ENCODE peak calls at places on chromosomes 7 and 10, in eight cellular contexts. Z is NT2/D1, W is thoracic aorta, H is endothelial cell of umbilical vein, D is A549, E is left ventricle myocardium inferior, U is lower leg skin, B is upper lobe of right lung. S is an unnamed sample.

GRCh38 chr10:114593816-114594468 is 64.1 kb downstream of the ABLIM1 start:
- DNase-seq in E (no peak), W (no peak), Z (no peak), U (no peak), H (no peak), D (no peak), B (no peak), S (no peak)

GRCh38 chr7:142094861-142095260 is 16.7 kb upstream of the MGAM2 start:
- DNase-seq in Z (no peak), H (no peak), E (no peak), U (no peak), D (no peak), B (no peak), W (no peak), S (no peak)

GRCh38 chr7:55185941-55186609 is 167.3 kb downstream of the EGFR start:
- DNase-seq in Z (no peak), E (no peak), B (no peak), D (peak; percentile 92), H (peak; percentile 42), U (peak; percentile 54), W (no peak), S (peak; percentile 68)

GRCh38 chr7:35805876-35806275 is 5.0 kb downstream of the SEPTIN7 start:
- DNase-seq in B (no peak), U (peak; percentile 21), Z (no peak), D (no peak), H (no peak), W (no peak), E (no peak), S (no peak)

GRCh38 chr7:17532861-17533404 is 234.5 kb downstream of the AHR start:
- DNase-seq in B (no peak), H (no peak), Z (no peak), D (peak; percentile 18), U (no peak), W (no peak), E (no peak), S (peak; percentile 78)

GRCh38 chr7:33719059-33719581 is 186.2 kb upstream of the BMPER start:
- DNase-seq in Z (no peak), E (peak; percentile 67), U (no peak), B (no peak), W (peak; percentile 21), H (no peak), D (no peak), S (no peak)

GRCh38 chr10:51176976-51177690 is 102.8 kb downstream of the PRKG1 start:
- DNase-seq in H (no peak), B (no peak), U (no peak), W (no peak), D (no peak), E (no peak), Z (no peak), S (peak; percentile 42)

GRCh38 chr7:92319243-92319642 is 73.5 kb downstream of the ANKIB1 start:
- DNase-seq in H (no peak), U (no peak), B (no peak), W (no peak), Z (no peak), E (no peak), D (no peak), S (no peak)

GRCh38 chr10:63246361-63246760 is 113.2 kb downstream of the NRBF2 start:
- DNase-seq in Z (no peak), W (no peak), E (no peak), B (no peak), U (no peak), H (no peak), D (no peak), S (no peak)

GRCh38 chr10:70284542-70285150 is 842 bp upstream of the NPFFR1 start:
- DNase-seq in H (no peak), E (no peak), Z (no peak), W (no peak), D (no peak), B (no peak), U (no peak), S (no peak)
- H3K4me3 ChIP-seq in H (no peak overlapping the region), E (no peak overlapping the region), Z (no peak overlapping the region), W (no peak overlapping the region), D (no peak overlapping the region), B (no peak overlapping the region), U (no peak overlapping the region), S (no peak overlapping the region)

DNA sequence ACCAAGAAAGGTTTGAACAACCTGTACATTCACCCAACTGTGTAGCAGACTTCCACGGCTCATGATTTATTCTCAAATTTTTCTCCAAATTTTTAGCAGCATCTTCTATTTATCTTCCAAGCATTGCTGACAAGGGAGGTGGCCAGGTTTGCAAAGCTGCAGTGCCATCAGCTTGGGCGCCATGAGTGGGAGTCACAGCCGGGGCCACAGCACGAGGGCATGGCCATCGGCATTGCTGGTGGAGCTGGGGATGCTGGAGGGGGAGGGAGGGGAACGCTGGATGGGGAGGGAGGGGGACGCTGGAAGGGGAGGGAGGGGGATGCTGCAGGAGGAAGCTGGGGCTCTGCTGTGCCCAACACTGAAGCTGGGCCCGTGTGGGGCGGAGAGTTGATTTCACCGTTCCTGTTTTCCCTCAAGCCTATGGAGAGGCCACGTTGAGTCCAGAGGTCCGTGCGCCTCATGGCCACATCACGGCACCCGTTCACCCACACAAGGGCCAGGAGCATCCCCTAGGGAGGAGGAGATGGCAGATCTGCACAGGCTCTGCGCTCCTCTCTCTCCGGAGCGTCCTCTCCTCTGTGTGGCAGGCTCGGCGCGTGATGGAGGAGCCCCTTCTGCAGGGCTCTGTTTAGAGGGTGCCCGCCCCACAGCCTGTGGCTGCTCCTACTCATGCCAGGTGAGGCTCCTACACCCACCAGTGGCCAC is 520.2 kb downstream of the DNAJB6 start:
- DNase-seq in Z (no peak), D (no peak), W (no peak), H (no peak), U (no peak), E (peak; percentile 13), B (no peak), S (no peak)
- H3K4me3 ChIP-seq in Z (no peak overlapping the region), D (no peak overlapping the region), W (no peak overlapping the region), H (no peak overlapping the region), U (no peak overlapping the region), E (no peak overlapping the region), B (no peak overlapping the region), S (no peak overlapping the region)

GRCh38 chr10:119284679-119285096 is 77.3 kb downstream of the GRK5 start:
- DNase-seq in D (no peak), B (no peak), H (no peak), E (peak; percentile 70), U (no peak), W (no peak), Z (no peak), S (no peak)

GRCh38 chr10:119283818-119284217 is 76.4 kb downstream of the GRK5 start:
- DNase-seq in U (no peak), W (no peak), D (no peak), B (no peak), H (no peak), E (no peak), Z (no peak), S (no peak)

GRCh38 chr10:119286983-119287612 is 79.7 kb downstream of the GRK5 start:
- DNase-seq in W (no peak), Z (no peak), B (no peak), E (no peak), D (no peak), U (no peak), H (no peak), S (no peak)

GRCh38 chr10:119286516-119286915 is 79.1 kb downstream of the GRK5 start:
- DNase-seq in D (no peak), Z (no peak), W (no peak), B (no peak), E (no peak), U (no peak), H (no peak), S (no peak)

GRCh38 chr10:119285495-119286267 is 78.3 kb downstream of the GRK5 start:
- DNase-seq in E (no peak), D (no peak), H (no peak), W (no peak), Z (no peak), B (no peak), U (no peak), S (no peak)
- H3K4me3 ChIP-seq in E (peak overlapping the region; percentile 3), D (no peak overlapping the region), H (no peak overlapping the region), W (peak overlapping the region; percentile 37), Z (no peak overlapping the region), B (no peak overlapping the region), U (no peak overlapping the region), S (peak overlapping the region; percentile 32)

GRCh38 chr10:86647773-86648705 is 6.3 kb upstream of the OPN4 start:
- DNase-seq in D (no peak), W (no peak), H (no peak), B (no peak), U (peak; percentile 14), Z (no peak), E (no peak), S (no peak)
- H3K4me3 ChIP-seq in D (no peak overlapping the region), W (no peak overlapping the region), H (no peak overlapping the region), B (no peak overlapping the region), U (no peak overlapping the region), Z (no peak overlapping the region), E (no peak overlapping the region), S (no peak overlapping the region)

GRCh38 chr10:86786368-86786767 is 29.9 kb downstream of the BMPR1A start:
- DNase-seq in H (no peak), B (no peak), U (no peak), E (no peak), D (no peak), Z (no peak), W (no peak), S (no peak)
- H3K4me3 ChIP-seq in H (no peak overlapping the region), B (no peak overlapping the region), U (no peak overlapping the region), E (no peak overlapping the region), D (no peak overlapping the region), Z (no peak overlapping the region), W (no peak overlapping the region), S (no peak overlapping the region)

S was measured in AG04449.